ENCODE peak calls at places on chromosome 21, in eight cellular contexts. I is PC-9, G is PC-3, S is MM.1S, Q is hepatocyte, P is H1, R is neural progenitor cell, V is fibroblast of lung. N is an unnamed sample. For H4K20me1, the result is how much of the 10 kb centered on the place peaks cover.

GRCh38 chr21:45580576-45581321 is 38.5 kb upstream of the SLC19A1 start:
- DNase-seq in R (no peak), I (no peak), G (no peak), Q (no peak), P (no peak), V (no peak), S (no peak), N (no peak)

GRCh38 chr21:20083336-20083735 is 914.9 kb upstream of the NCAM2 start:
- DNase-seq in Q (no peak), G (no peak), S (no peak), I (no peak), P (no peak), V (no peak), R (no peak), N (no peak)

GRCh38 chr21:38933731-38934130 is 128.0 kb downstream of the ETS2 start:
- DNase-seq in V (no peak), I (no peak), G (no peak), S (no peak), P (no peak), R (no peak), Q (no peak), N (no peak)

GRCh38 chr21:44846485-44847260 is 26.8 kb downstream of the PTTG1IP start:
- DNase-seq in G (peak), Q (peak), V (peak), P (no peak), S (no peak), I (no peak), R (peak), N (no peak)

GRCh38 chr21:44800971-44801467 is 601 bp downstream of the UBE2G2 start:
- DNase-seq in P (no peak), R (peak), Q (peak), V (peak), G (peak), I (peak), S (peak), N (peak)

GRCh38 chr21:28442624-28443023 is 550.1 kb downstream of the LTN1 start:
- DNase-seq in G (peak), I (no peak), R (no peak), V (peak), S (no peak), Q (no peak), P (no peak), N (no peak)

GRCh38 chr21:28857720-28858119 is 135.0 kb downstream of the LTN1 start:
- DNase-seq in Q (no peak), P (no peak), G (no peak), S (no peak), R (no peak), I (no peak), V (no peak), N (no peak)

GRCh38 chr21:29351691-29352090 is 53.0 kb downstream of the BACH1 start:
- DNase-seq in G (no peak), P (no peak), I (no peak), S (no peak), V (peak), Q (no peak), R (no peak), N (no peak)

GRCh38 chr21:45965084-45965826 is 16.3 kb upstream of the COL6A1 start:
- DNase-seq in Q (no peak), V (no peak), G (no peak), S (no peak), P (no peak), R (no peak), I (no peak), N (no peak)

GRCh38 chr21:44300262-44300959 is 558 bp downstream of the PFKL start:
- DNase-seq in Q (peak), S (peak), R (peak), I (peak), V (peak), P (no peak), G (peak), N (peak)

GRCh38 chr21:39173999-39174398 is 9.3 kb downstream of the PSMG1 start:
- DNase-seq in P (no peak), Q (no peak), V (no peak), S (no peak), I (no peak), R (no peak), G (no peak), N (no peak)

GRCh38 chr21:37915941-37916794 is at the start of gene KCNJ6:
- DNase-seq in I (no peak), R (peak), P (no peak), S (no peak), Q (peak), G (no peak), V (peak), N (no peak)

GRCh38 chr21:32474179-32475059 is 61.9 kb downstream of the EVA1C start:
- DNase-seq in P (no peak), V (peak), I (no peak), S (no peak), R (no peak), G (peak), Q (no peak), N (no peak)

GRCh38 chr21:45424854-45425795 is 20.2 kb downstream of the COL18A1 start:
- DNase-seq in S (no peak), V (no peak), I (no peak), P (no peak), R (no peak), G (no peak), Q (no peak), N (no peak)

GRCh38 chr21:40143822-40144525 is 276.7 kb downstream of the PCP4 start:
- DNase-seq in I (peak), S (peak), G (peak), V (peak), Q (peak), P (no peak), R (peak), N (peak)

GRCh38 chr21:44407493-44407892 is 47.8 kb upstream of the LRRC3 start:
- DNase-seq in S (no peak), Q (no peak), P (no peak), I (no peak), R (peak), V (no peak), G (no peak), N (peak)

GRCh38 chr21:15495965-15496364 is 233.8 kb upstream of the USP25 start:
- DNase-seq in Q (no peak), S (no peak), G (peak), I (no peak), V (peak), P (no peak), R (no peak), N (no peak)

GRCh38 chr21:32886339-32886738 is 114.8 kb upstream of the PAXBP1 start:
- DNase-seq in V (no peak), S (peak), P (no peak), R (no peak), Q (no peak), G (peak), I (no peak), N (peak)

GRCh38 chr21:38386967-38387366 is 111.3 kb downstream of the ERG start:
- DNase-seq in G (no peak), P (no peak), R (no peak), V (peak), Q (peak), S (peak), I (no peak), N (peak)

GRCh38 chr21:40373760-40374159 is 473.2 kb downstream of the DSCAM start:
- DNase-seq in P (no peak), R (no peak), Q (no peak), I (no peak), S (no peak), G (no peak), V (peak), N (no peak)

GRCh38 chr21:39238275-39238674 is 55.0 kb upstream of the PSMG1 start:
- DNase-seq in S (no peak), V (peak), G (no peak), I (no peak), P (no peak), R (no peak), Q (no peak), N (no peak)

GRCh38 chr21:45282283-45283018 is 5.2 kb downstream of the POFUT2 start:
- DNase-seq in V (no peak), R (no peak), I (no peak), P (no peak), G (no peak), Q (no peak), S (no peak), N (no peak)

GRCh38 chr21:39096754-39097153 is 86.5 kb downstream of the PSMG1 start:
- DNase-seq in G (no peak), V (no peak), S (no peak), Q (no peak), P (no peak), R (peak), I (no peak), N (no peak)

GRCh38 chr21:17045214-17045835 is 467.5 kb upstream of the CXADR start:
- DNase-seq in P (no peak), R (no peak), V (peak), I (no peak), S (peak), G (peak), Q (peak), N (no peak)

GRCh38 chr21:25939396-25939761 is 204.6 kb downstream of the GABPA start:
- DNase-seq in V (no peak), S (no peak), I (no peak), P (no peak), Q (no peak), R (no peak), G (no peak), N (no peak)

GRCh38 chr21:44574457-44575306 is 1.2 kb downstream of the KRTAP10-4 start:
- DNase-seq in Q (peak), S (no peak), R (no peak), V (no peak), G (peak), I (no peak), P (no peak), N (no peak)

GRCh38 chr21:29939859-29940245 is at the start of gene GRIK1:
- DNase-seq in P (no peak), R (peak), G (no peak), S (no peak), Q (peak), V (peak), I (no peak), N (no peak)

GRCh38 chr21:27681038-27681437 is 714.1 kb upstream of the ADAMTS5 start:
- DNase-seq in R (no peak), V (peak), P (no peak), S (no peak), I (no peak), G (peak), Q (no peak), N (no peak)

GRCh38 chr21:45410865-45411809 is 6.2 kb downstream of the COL18A1 start:
- DNase-seq in V (no peak), R (no peak), I (no peak), S (no peak), G (no peak), P (no peak), Q (peak), N (no peak)

GRCh38 chr21:41951876-41952567 is 1.8 kb downstream of the C2CD2 start:
- DNase-seq in G (no peak), P (no peak), V (no peak), S (no peak), R (no peak), I (no peak), Q (no peak), N (no peak)

GRCh38 chr21:41953249-41953830 is 478 bp downstream of the C2CD2 start:
- DNase-seq in G (peak), Q (peak), P (no peak), R (peak), V (no peak), S (no peak), I (no peak), N (no peak)

GRCh38 chr21:41953831-41954653 is at the start of gene C2CD2:
- DNase-seq in I (peak), Q (peak), G (peak), V (peak), S (peak), R (peak), P (no peak), N (peak)

GRCh38 chr21:41950941-41951408 is 2.8 kb downstream of the C2CD2 start:
- DNase-seq in G (no peak), V (no peak), Q (no peak), P (no peak), I (no peak), R (peak), S (no peak), N (no peak)

DNA sequence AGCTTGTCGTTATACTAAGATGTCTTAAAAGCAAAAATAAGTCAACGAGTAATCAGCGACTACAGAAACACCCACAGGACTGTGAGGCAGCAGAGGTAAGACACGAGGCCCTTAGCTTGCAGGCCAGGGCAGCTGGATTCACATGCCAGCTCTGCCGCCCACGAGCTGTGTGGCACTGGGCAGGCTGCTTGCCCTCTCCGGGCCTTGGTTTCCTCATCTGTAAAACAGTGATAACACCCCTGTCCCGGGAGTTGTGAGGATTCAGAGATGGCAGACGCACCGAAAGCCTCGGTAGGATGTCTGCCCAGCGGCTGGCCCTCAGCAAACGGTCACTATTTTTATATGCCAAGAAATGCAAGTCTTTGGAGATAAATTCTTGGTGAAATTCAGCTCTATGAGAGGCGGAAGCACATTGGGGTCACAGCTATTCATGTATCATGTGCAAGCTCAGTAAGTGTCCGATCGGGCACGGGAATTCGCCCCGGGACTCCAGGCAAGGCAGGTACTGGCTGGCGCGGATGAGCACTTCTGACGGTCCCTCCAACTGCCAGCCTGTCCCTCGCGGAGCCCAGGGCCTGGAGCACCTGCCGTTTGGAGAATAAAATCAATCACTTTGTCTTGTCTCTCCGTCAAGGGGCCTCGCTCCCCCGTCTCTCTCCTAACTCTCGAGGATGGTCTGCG is 1.1 kb downstream of the C2CD2 start:
- DNase-seq in Q (no peak), S (no peak), V (no peak), P (no peak), G (peak), R (peak), I (no peak), N (no peak)
- H4K20me1 ChIP-seq in Q (under half), S (under half), V (under half), P (under half), G (under half), R (under half), I (under half), N (under half)

DNA sequence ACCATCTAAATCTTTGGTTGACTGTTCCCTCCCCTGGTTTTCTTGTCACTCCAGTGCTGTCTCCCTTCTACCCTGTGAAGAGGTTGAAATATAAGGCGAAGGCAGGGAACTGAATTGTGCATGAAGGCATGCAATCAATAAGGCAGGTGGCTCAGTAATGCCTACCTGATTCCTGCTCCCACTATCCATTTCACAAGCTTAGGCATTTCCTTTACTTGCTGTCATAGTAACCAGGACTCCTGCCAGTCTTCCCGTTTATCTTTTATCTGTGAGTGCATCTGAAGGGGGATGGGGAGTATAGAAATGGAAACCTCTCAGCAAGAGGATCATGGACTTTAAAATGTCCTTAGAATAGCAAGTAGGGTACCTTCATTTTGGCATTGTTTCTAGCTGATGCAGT is 40.5 kb downstream of the MRPS6 start:
- DNase-seq in V (no peak), S (no peak), Q (no peak), R (no peak), G (no peak), I (no peak), P (no peak), N (no peak)
- H3K4me3 ChIP-seq in V (no peak), S (no peak), Q (no peak), R (no peak), G (no peak), I (no peak), P (no peak), N (no peak)

GRCh38 chr21:36704958-36705678 is 6.2 kb downstream of the SIM2 start:
- DNase-seq in Q (no peak), G (no peak), V (no peak), P (no peak), R (peak), S (no peak), I (no peak), N (no peak)

GRCh38 chr21:36702622-36702968 is 3.7 kb downstream of the SIM2 start:
- DNase-seq in P (no peak), V (no peak), Q (no peak), S (no peak), G (no peak), R (no peak), I (no peak), N (no peak)

GRCh38 chr21:36703123-36703522 is 4.2 kb downstream of the SIM2 start:
- DNase-seq in Q (no peak), G (no peak), I (no peak), R (no peak), S (no peak), V (no peak), P (no peak), N (no peak)

GRCh38 chr21:36704281-36704957 is 5.5 kb downstream of the SIM2 start:
- DNase-seq in G (no peak), Q (no peak), I (no peak), P (no peak), V (no peak), S (no peak), R (peak), N (no peak)

DNA sequence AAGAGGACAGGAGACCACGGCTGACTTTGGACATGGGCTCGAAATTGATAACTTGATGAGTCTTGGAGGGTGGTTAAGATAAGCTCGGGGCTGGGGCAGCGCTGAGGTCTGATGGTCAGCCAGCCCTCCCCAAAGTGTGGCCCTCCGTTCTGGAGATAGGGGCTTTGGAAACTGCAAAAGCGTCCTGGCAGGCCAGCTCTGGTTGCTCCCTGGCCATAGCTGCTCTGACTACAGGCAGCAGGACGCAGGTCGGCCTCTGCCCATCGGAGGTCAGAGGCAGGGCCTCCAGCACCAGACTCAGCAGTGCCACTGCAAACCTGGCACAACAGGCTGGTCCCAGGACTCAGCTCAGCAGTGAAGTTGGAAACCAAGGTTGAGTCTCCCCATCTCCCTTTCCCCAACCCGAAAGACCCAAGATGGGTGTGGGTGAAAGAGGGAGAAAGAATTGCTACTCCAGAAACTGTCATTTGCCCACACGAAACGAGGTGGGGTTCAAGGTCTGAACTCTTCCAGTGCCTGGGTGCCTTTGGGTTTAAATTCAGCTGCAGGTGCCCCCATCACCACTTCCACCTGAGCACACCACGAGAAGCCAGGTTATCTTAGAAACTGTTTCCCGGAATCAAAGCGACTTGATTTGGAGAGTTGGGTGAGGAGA is 4.8 kb downstream of the SIM2 start:
- DNase-seq in I (no peak), R (no peak), S (no peak), Q (no peak), P (no peak), G (no peak), V (no peak), N (no peak)
- TF ChIP-seq EZH2 in I (no peak), R (no peak), S (no peak), Q (no peak), P (peak), G (no peak), V (no peak), N (no peak)

GRCh38 chr21:43188181-43188580 is 19.4 kb downstream of the CRYAA start:
- DNase-seq in P (no peak), G (no peak), V (no peak), S (no peak), Q (no peak), I (no peak), R (no peak), N (no peak)

GRCh38 chr21:43190544-43191340 is 21.9 kb downstream of the CRYAA start:
- DNase-seq in S (no peak), P (no peak), Q (no peak), G (no peak), R (no peak), I (no peak), V (no peak), N (no peak)

GRCh38 chr21:43189936-43190335 is 21.1 kb downstream of the CRYAA start:
- DNase-seq in I (no peak), V (no peak), Q (no peak), G (no peak), S (no peak), R (no peak), P (no peak), N (no peak)

GRCh38 chr21:43187715-43188114 is 18.9 kb downstream of the CRYAA start:
- DNase-seq in S (no peak), I (no peak), P (no peak), V (no peak), G (no peak), Q (no peak), R (no peak), N (no peak)

GRCh38 chr21:43188712-43189151 is 19.9 kb downstream of the CRYAA start:
- DNase-seq in P (no peak), R (no peak), G (no peak), V (no peak), I (no peak), S (no peak), Q (no peak), N (no peak)
- H4K20me1 ChIP-seq in P (under half), R (under half), G (under half), V (under half), I (under half), S (under half), Q (under half), N (under half)

GRCh38 chr21:42784276-42784675 is 95.1 kb downstream of the WDR4 start:
- DNase-seq in R (no peak), V (no peak), Q (no peak), P (no peak), I (no peak), S (no peak), G (no peak), N (no peak)
- H3K4me3 ChIP-seq in R (no peak), V (no peak), Q (no peak), P (no peak), I (no peak), S (peak), G (no peak), N (peak)

GRCh38 chr21:35203093-35204021 is 154.3 kb upstream of the RUNX1 start:
- DNase-seq in G (peak), R (no peak), Q (peak), I (no peak), S (no peak), P (no peak), V (peak), N (no peak)

GRCh38 chr21:35204125-35204524 is 155.0 kb upstream of the RUNX1 start:
- DNase-seq in G (no peak), Q (no peak), P (no peak), S (no peak), R (no peak), I (no peak), V (peak), N (no peak)

GRCh38 chr21:35207322-35207721 is 158.2 kb upstream of the RUNX1 start:
- DNase-seq in V (no peak), S (no peak), P (no peak), I (no peak), Q (no peak), R (no peak), G (no peak), N (no peak)

GRCh38 chr21:35206141-35207125 is 157.3 kb upstream of the RUNX1 start:
- DNase-seq in I (peak), V (peak), R (no peak), P (no peak), S (peak), Q (peak), G (no peak), N (no peak)

GRCh38 chr21:35204850-35205564 is 155.9 kb upstream of the RUNX1 start:
- DNase-seq in G (no peak), I (no peak), P (no peak), Q (peak), V (peak), R (no peak), S (no peak), N (peak)
- TF ChIP-seq EZH2 in G (no peak), I (no peak), P (no peak), Q (no peak), V (no peak), R (no peak), S (no peak), N (no peak)

N was measured in DND-41.